ENCODE peak calls at places on chromosome 7, in seven cellular contexts. One of them, this sample, is unnamed.

GRCh38 chr7:41238851-41239331 is 464.0 kb downstream of the INHBA start:
- DNase-seq in fibroblast of mammary gland: peak
- DNase-seq in memory B cell: no peak
- DNase-seq in activated effector memory CD4-positive, alpha-beta T cell treated with Interleukin-2 at 50 U/mL for 16 hours: no peak
- DNase-seq in WERI-Rb-1: no peak
- DNase-seq in B cell: no peak
- DNase-seq in smooth muscle cell of the brain vasculature: no peak
- DNase-seq in this sample: no peak

GRCh38 chr7:96236198-96237039 is 85.5 kb downstream of the SLC25A13 start:
- DNase-seq in fibroblast of mammary gland: peak
- DNase-seq in memory B cell: no peak
- DNase-seq in activated effector memory CD4-positive, alpha-beta T cell treated with Interleukin-2 at 50 U/mL for 16 hours: no peak
- DNase-seq in WERI-Rb-1: no peak
- DNase-seq in B cell: no peak
- DNase-seq in smooth muscle cell of the brain vasculature: peak
- DNase-seq in this sample: peak

GRCh38 chr7:157946398-157947060 is 609.7 kb downstream of the DNAJB6 start:
- DNase-seq in fibroblast of mammary gland: no peak
- DNase-seq in memory B cell: no peak
- DNase-seq in activated effector memory CD4-positive, alpha-beta T cell treated with Interleukin-2 at 50 U/mL for 16 hours: no peak
- DNase-seq in WERI-Rb-1: no peak
- DNase-seq in B cell: no peak
- DNase-seq in smooth muscle cell of the brain vasculature: no peak
- DNase-seq in this sample: no peak

GRCh38 chr7:142440219-142441073 is 182.6 kb upstream of the PRSS58 start:
- DNase-seq in fibroblast of mammary gland: peak
- DNase-seq in memory B cell: no peak
- DNase-seq in activated effector memory CD4-positive, alpha-beta T cell treated with Interleukin-2 at 50 U/mL for 16 hours: no peak
- DNase-seq in WERI-Rb-1: no peak
- DNase-seq in B cell: no peak
- DNase-seq in smooth muscle cell of the brain vasculature: no peak
- DNase-seq in this sample: no peak

GRCh38 chr7:776992-777520 is 50.0 kb upstream of the PRKAR1B start:
- DNase-seq in fibroblast of mammary gland: peak
- DNase-seq in memory B cell: no peak
- DNase-seq in activated effector memory CD4-positive, alpha-beta T cell treated with Interleukin-2 at 50 U/mL for 16 hours: no peak
- DNase-seq in WERI-Rb-1: no peak
- DNase-seq in B cell: no peak
- DNase-seq in smooth muscle cell of the brain vasculature: no peak
- DNase-seq in this sample: no peak

GRCh38 chr7:83178066-83178465 is 15.4 kb upstream of the PCLO start:
- DNase-seq in fibroblast of mammary gland: no peak
- DNase-seq in memory B cell: no peak
- DNase-seq in activated effector memory CD4-positive, alpha-beta T cell treated with Interleukin-2 at 50 U/mL for 16 hours: no peak
- DNase-seq in WERI-Rb-1: no peak
- DNase-seq in B cell: no peak
- DNase-seq in smooth muscle cell of the brain vasculature: no peak
- DNase-seq in this sample: no peak

GRCh38 chr7:129779602-129780256 is 168.2 kb downstream of the NRF1 start:
- DNase-seq in fibroblast of mammary gland: no peak
- DNase-seq in memory B cell: peak
- DNase-seq in activated effector memory CD4-positive, alpha-beta T cell treated with Interleukin-2 at 50 U/mL for 16 hours: no peak
- DNase-seq in WERI-Rb-1: no peak
- DNase-seq in B cell: peak
- DNase-seq in smooth muscle cell of the brain vasculature: no peak
- DNase-seq in this sample: peak

GRCh38 chr7:105621617-105622016 is 40.3 kb upstream of the EFCAB10 start:
- DNase-seq in fibroblast of mammary gland: peak
- DNase-seq in memory B cell: no peak
- DNase-seq in activated effector memory CD4-positive, alpha-beta T cell treated with Interleukin-2 at 50 U/mL for 16 hours: no peak
- DNase-seq in WERI-Rb-1: no peak
- DNase-seq in B cell: no peak
- DNase-seq in smooth muscle cell of the brain vasculature: no peak
- DNase-seq in this sample: no peak

GRCh38 chr7:158318511-158318913 is 269.1 kb downstream of the PTPRN2 start:
- DNase-seq in fibroblast of mammary gland: no peak
- DNase-seq in memory B cell: no peak
- DNase-seq in activated effector memory CD4-positive, alpha-beta T cell treated with Interleukin-2 at 50 U/mL for 16 hours: no peak
- DNase-seq in WERI-Rb-1: no peak
- DNase-seq in B cell: no peak
- DNase-seq in smooth muscle cell of the brain vasculature: no peak
- DNase-seq in this sample: no peak